ENCODE peak calls at places on chromosomes 12 and 14, in four cellular contexts. V, X, Q and F are unnamed samples.
A peak's percentile ranks its signal among the peaks of the same experiment; 100 is the strongest.

GRCh38 chr14:95701846-95702221 is 12.1 kb downstream of the TCL1A start:
- DNase-seq in V (no peak), X (no peak), Q (no peak), F (no peak)

GRCh38 chr12:130335517-130336392 is 1.9 kb upstream of the PIWIL1 start:
- DNase-seq in V (peak; percentile 41), X (peak; percentile 77), Q (no peak), F (peak; percentile 75)

GRCh38 chr12:30823140-30823669 is 68.5 kb upstream of the CAPRIN2 start:
- DNase-seq in V (no peak), X (no peak), Q (peak; percentile 2), F (no peak)

GRCh38 chr12:102933168-102933567 is 16.1 kb upstream of the PAH start:
- DNase-seq in V (no peak), X (no peak), Q (no peak), F (no peak)

GRCh38 chr12:38904932-38905479 is 385 bp downstream of the CPNE8 start:
- DNase-seq in V (no peak), X (peak; percentile 7), Q (peak; percentile 8), F (peak; percentile 94)

GRCh38 chr12:12784911-12785814 is at the start of gene APOLD1:
- DNase-seq in V (no peak), X (no peak), Q (no peak), F (no peak)

GRCh38 chr12:33988888-33989287 is 33.4 kb upstream of the ALG10 start:
- DNase-seq in V (no peak), X (no peak), Q (no peak), F (peak; percentile 8)

GRCh38 chr14:54209501-54210231 is 187.1 kb upstream of the CDKN3 start:
- DNase-seq in V (no peak), X (no peak), Q (no peak), F (no peak)

GRCh38 chr14:22502007-22502406 is 87.0 kb downstream of the DAD1 start:
- DNase-seq in V (no peak), X (no peak), Q (no peak), F (peak; percentile 88)

GRCh38 chr14:73240816-73241480 is 3.6 kb downstream of the PAPLN start:
- DNase-seq in V (peak; percentile 9), X (no peak), Q (no peak), F (peak; percentile 61)

GRCh38 chr14:47191693-47192092 is 483.7 kb downstream of the MDGA2 start:
- DNase-seq in V (no peak), X (no peak), Q (no peak), F (no peak)

GRCh38 chr12:24584032-24584675 is 364.7 kb downstream of the BCAT1 start:
- DNase-seq in V (no peak), X (no peak), Q (no peak), F (no peak)

GRCh38 chr12:123712780-123713319 is 697 bp downstream of the ATP6V0A2 start:
- DNase-seq in V (no peak), X (no peak), Q (no peak), F (peak; percentile 40)

GRCh38 chr12:41940571-41940970 is 204.1 kb downstream of the GXYLT1 start:
- DNase-seq in V (no peak), X (no peak), Q (no peak), F (no peak)

GRCh38 chr14:22478670-22479069 is 110.4 kb downstream of the DAD1 start:
- DNase-seq in V (no peak), X (no peak), Q (no peak), F (peak; percentile 88)

GRCh38 chr12:132071837-132072384 is 72.2 kb downstream of the DDX51 start:
- DNase-seq in V (no peak), X (no peak), Q (no peak), F (no peak)

GRCh38 chr12:52895726-52896189 is 9.1 kb downstream of the KRT8 start:
- DNase-seq in V (no peak), X (no peak), Q (no peak), F (no peak)

GRCh38 chr12:2363836-2364565 is 311.2 kb downstream of the CACNA1C start:
- DNase-seq in V (no peak), X (no peak), Q (no peak), F (no peak)